ENCODE peak calls at places on chromosomes 12 and 14, in nine cellular contexts. M is iPS-NIHi11, S is RPMI8226, J is AG09309, H is activated T-cell treated with anti-CD3 and anti-CD28 coated beads for 1 hour, K is activated T-helper 1 cell treated with Interleukin-2 at 50 U/mL for 16 hours, L is A549, W is mesothelial cell of epicardium, I is WTC11. N is an unnamed sample.

GRCh38 chr14:21026251-21026987 is 1.6 kb upstream of the NDRG2 start:
- DNase-seq in M (peak), S (no peak), J (no peak), H (no peak), K (no peak), L (no peak), W (no peak), I (no peak), N (no peak)

GRCh38 chr14:70857499-70857895 is 48.2 kb upstream of the MAP3K9 start:
- DNase-seq in M (no peak), S (no peak), J (no peak), H (no peak), K (no peak), L (no peak), W (no peak), I (no peak), N (no peak)

GRCh38 chr14:32666310-32666709 is 272.4 kb upstream of the NPAS3 start:
- DNase-seq in M (no peak), S (no peak), J (no peak), H (no peak), K (no peak), L (no peak), W (no peak), I (no peak), N (no peak)

GRCh38 chr12:49283541-49284429 is 11.2 kb upstream of the PRPH start:
- DNase-seq in M (peak), S (no peak), J (no peak), H (no peak), K (no peak), L (no peak), W (no peak), I (no peak), N (no peak)

GRCh38 chr14:24252289-24253124 is 10.1 kb upstream of the TINF2 start:
- DNase-seq in M (no peak), S (no peak), J (no peak), H (no peak), K (no peak), L (no peak), W (no peak), I (no peak), N (no peak)

GRCh38 chr14:73746540-73747385 is 32.6 kb upstream of the PNMA1 start:
- DNase-seq in M (no peak), S (no peak), J (no peak), H (no peak), K (no peak), L (no peak), W (no peak), I (peak), N (no peak)

GRCh38 chr12:132545955-132546354 is 56.0 kb downstream of the FBRSL1 start:
- DNase-seq in M (no peak), S (no peak), J (no peak), H (no peak), K (no peak), L (no peak), W (no peak), I (no peak), N (no peak)

GRCh38 chr12:26465419-26466097 is 270.2 kb downstream of the SSPN start:
- DNase-seq in M (peak), S (no peak), J (no peak), H (no peak), K (no peak), L (peak), W (no peak), I (no peak), N (no peak)

GRCh38 chr12:109385339-109386078 is 37.8 kb downstream of the MYO1H start:
- DNase-seq in M (peak), S (peak), J (peak), H (no peak), K (no peak), L (peak), W (no peak), I (no peak), N (no peak)

GRCh38 chr12:79546461-79547043 is 144.2 kb downstream of the PAWR start:
- DNase-seq in M (no peak), S (no peak), J (no peak), H (no peak), K (no peak), L (peak), W (no peak), I (no peak), N (no peak)

GRCh38 chr12:46268349-46268616 is 560 bp downstream of the SLC38A1 start:
- DNase-seq in M (no peak), S (no peak), J (no peak), H (peak), K (no peak), L (no peak), W (no peak), I (no peak), N (no peak)

GRCh38 chr14:73365727-73366126 is 92.6 kb downstream of the NUMB start:
- DNase-seq in M (no peak), S (no peak), J (no peak), H (no peak), K (no peak), L (no peak), W (no peak), I (no peak), N (no peak)

GRCh38 chr12:1220127-1221092 is 229.4 kb downstream of the ERC1 start:
- DNase-seq in M (no peak), S (no peak), J (no peak), H (no peak), K (no peak), L (peak), W (no peak), I (no peak), N (no peak)

GRCh38 chr14:96571311-96571710 is 69.1 kb downstream of the PAPOLA start:
- DNase-seq in M (no peak), S (no peak), J (no peak), H (no peak), K (no peak), L (no peak), W (no peak), I (no peak), N (no peak)

GRCh38 chr12:68011882-68012207 is 22.6 kb downstream of the IFNG-AS1 start:
- DNase-seq in M (no peak), S (no peak), J (no peak), H (no peak), K (no peak), L (no peak), W (no peak), I (no peak), N (no peak)

GRCh38 chr12:116735951-116736599 is 1.8 kb downstream of the SPRING1 start:
- DNase-seq in M (no peak), S (no peak), J (no peak), H (no peak), K (no peak), L (peak), W (no peak), I (no peak), N (no peak)

GRCh38 chr14:56150645-56151345 is 32.6 kb downstream of the PELI2 start:
- DNase-seq in M (no peak), S (no peak), J (no peak), H (no peak), K (no peak), L (peak), W (no peak), I (no peak), N (no peak)

GRCh38 chr12:47200446-47200845 is 120.7 kb upstream of the AMIGO2 start:
- DNase-seq in M (no peak), S (no peak), J (no peak), H (no peak), K (no peak), L (no peak), W (no peak), I (no peak), N (no peak)

GRCh38 chr12:113467514-113468364 is 3.9 kb downstream of the LHX5 start:
- DNase-seq in M (no peak), S (no peak), J (no peak), H (no peak), K (no peak), L (peak), W (no peak), I (peak), N (no peak)

GRCh38 chr14:79278286-79278797 is 933.0 kb downstream of the DIO2 start:
- DNase-seq in M (no peak), S (no peak), J (no peak), H (no peak), K (no peak), L (no peak), W (no peak), I (peak), N (no peak)

GRCh38 chr12:4153343-4153892 is 120.1 kb upstream of the CCND2 start:
- DNase-seq in M (no peak), S (peak), J (no peak), H (no peak), K (peak), L (no peak), W (no peak), I (no peak), N (no peak)

GRCh38 chr14:26596722-26597030 is 1.2 kb downstream of the NOVA1 start:
- DNase-seq in M (peak), S (no peak), J (no peak), H (no peak), K (no peak), L (peak), W (no peak), I (peak), N (no peak)

GRCh38 chr14:36021030-36021422 is 155.5 kb downstream of the PTCSC3 start:
- DNase-seq in M (no peak), S (no peak), J (no peak), H (no peak), K (no peak), L (no peak), W (no peak), I (no peak), N (no peak)

GRCh38 chr12:63086149-63086915 is 64.7 kb downstream of the AVPR1A start:
- DNase-seq in M (no peak), S (peak), J (no peak), H (no peak), K (no peak), L (no peak), W (no peak), I (no peak), N (no peak)

GRCh38 chr12:42187799-42188198 is 43.1 kb upstream of the GXYLT1 start:
- DNase-seq in M (no peak), S (no peak), J (no peak), H (no peak), K (no peak), L (no peak), W (no peak), I (no peak), N (no peak)

GRCh38 chr12:131675126-131676080 is 35.5 kb upstream of the SFSWAP start:
- DNase-seq in M (no peak), S (no peak), J (no peak), H (no peak), K (no peak), L (no peak), W (no peak), I (no peak), N (no peak)

GRCh38 chr14:80784824-80785223 is 156.7 kb downstream of the CEP128 start:
- DNase-seq in M (no peak), S (no peak), J (peak), H (no peak), K (no peak), L (peak), W (no peak), I (no peak), N (no peak)

GRCh38 chr14:54676822-54677708 is 110.1 kb downstream of the SAMD4A start:
- DNase-seq in M (peak), S (no peak), J (peak), H (no peak), K (no peak), L (peak), W (no peak), I (peak), N (no peak)

GRCh38 chr12:64688715-64689114 is 70.5 kb downstream of the GNS start:
- DNase-seq in M (no peak), S (no peak), J (no peak), H (no peak), K (no peak), L (no peak), W (no peak), I (no peak), N (no peak)

GRCh38 chr14:55843718-55844403 is 263.9 kb downstream of the KTN1 start:
- DNase-seq in M (no peak), S (no peak), J (no peak), H (no peak), K (no peak), L (no peak), W (no peak), I (no peak), N (no peak)

GRCh38 chr14:75515631-75515999 is 6.7 kb upstream of the BATF start:
- DNase-seq in M (no peak), S (no peak), J (no peak), H (no peak), K (no peak), L (no peak), W (no peak), I (no peak), N (no peak)

GRCh38 chr12:57631566-57632368 is 1.2 kb downstream of the B4GALNT1 start:
- DNase-seq in M (no peak), S (no peak), J (no peak), H (no peak), K (no peak), L (no peak), W (no peak), I (peak), N (no peak)

N was measured in NCI-H1048.